ENCODE peak calls at places on chromosomes 5 and 9, in five cellular contexts. One of them, this sample, is unnamed.

GRCh38 chr9:127942152-127943010 is 4.7 kb upstream of the DPM2 start:
- DNase-seq in HCT116: no peak
- DNase-seq in SK-N-MC: no peak
- DNase-seq in HL-60: peak
- DNase-seq in Panc1: no peak
- DNase-seq in this sample: peak

GRCh38 chr5:127028822-127029457 is 1.4 kb downstream of the MARCHF3 start:
- DNase-seq in HCT116: no peak
- DNase-seq in SK-N-MC: no peak
- DNase-seq in HL-60: peak
- DNase-seq in Panc1: no peak
- DNase-seq in this sample: peak

GRCh38 chr5:36152324-36153298 is 700 bp downstream of the SKP2 start:
- DNase-seq in HCT116: no peak
- DNase-seq in SK-N-MC: no peak
- DNase-seq in HL-60: peak
- DNase-seq in Panc1: no peak
- DNase-seq in this sample: no peak

GRCh38 chr5:96113170-96113939 is 151.7 kb upstream of the ELL2 start:
- DNase-seq in HCT116: no peak
- DNase-seq in SK-N-MC: no peak
- DNase-seq in HL-60: no peak
- DNase-seq in Panc1: no peak
- DNase-seq in this sample: peak

GRCh38 chr5:78699565-78700143 is 51.1 kb upstream of the LHFPL2 start:
- DNase-seq in HCT116: peak
- DNase-seq in SK-N-MC: no peak
- DNase-seq in HL-60: peak
- DNase-seq in Panc1: peak
- DNase-seq in this sample: no peak

GRCh38 chr9:108041551-108041950 is 552.0 kb upstream of the KLF4 start:
- DNase-seq in HCT116: no peak
- DNase-seq in SK-N-MC: no peak
- DNase-seq in HL-60: no peak
- DNase-seq in Panc1: no peak
- DNase-seq in this sample: no peak

GRCh38 chr5:66551920-66552319 is 44.3 kb upstream of the MAST4 start:
- DNase-seq in HCT116: no peak
- DNase-seq in SK-N-MC: no peak
- DNase-seq in HL-60: no peak
- DNase-seq in Panc1: no peak
- DNase-seq in this sample: no peak

GRCh38 chr5:40405230-40405629 is 274.5 kb upstream of the PTGER4 start:
- DNase-seq in HCT116: no peak
- DNase-seq in SK-N-MC: no peak
- DNase-seq in HL-60: peak
- DNase-seq in Panc1: no peak
- DNase-seq in this sample: no peak

GRCh38 chr9:115254781-115255180 is 136.8 kb upstream of the TNC start:
- DNase-seq in HCT116: no peak
- DNase-seq in SK-N-MC: no peak
- DNase-seq in HL-60: no peak
- DNase-seq in Panc1: no peak
- DNase-seq in this sample: no peak

GRCh38 chr5:82512025-82512424 is 233.9 kb upstream of the RPS23 start:
- DNase-seq in HCT116: no peak
- DNase-seq in SK-N-MC: no peak
- DNase-seq in HL-60: no peak
- DNase-seq in Panc1: no peak
- DNase-seq in this sample: no peak

GRCh38 chr5:132022737-132023136 is 11.3 kb upstream of the ACSL6 start:
- DNase-seq in HCT116: no peak
- DNase-seq in SK-N-MC: no peak
- DNase-seq in HL-60: no peak
- DNase-seq in Panc1: no peak
- DNase-seq in this sample: no peak

GRCh38 chr5:958701-959571 is 49.7 kb upstream of the NKD2 start:
- DNase-seq in HCT116: peak
- DNase-seq in SK-N-MC: no peak
- DNase-seq in HL-60: no peak
- DNase-seq in Panc1: peak
- DNase-seq in this sample: peak
- TF ChIP-seq POLR2AphosphoS5 in HCT116: no peak
- TF ChIP-seq POLR2AphosphoS5 in SK-N-MC: no peak
- TF ChIP-seq POLR2AphosphoS5 in HL-60: no peak
- TF ChIP-seq POLR2AphosphoS5 in Panc1: peak
- TF ChIP-seq POLR2AphosphoS5 in this sample: peak

DNA sequence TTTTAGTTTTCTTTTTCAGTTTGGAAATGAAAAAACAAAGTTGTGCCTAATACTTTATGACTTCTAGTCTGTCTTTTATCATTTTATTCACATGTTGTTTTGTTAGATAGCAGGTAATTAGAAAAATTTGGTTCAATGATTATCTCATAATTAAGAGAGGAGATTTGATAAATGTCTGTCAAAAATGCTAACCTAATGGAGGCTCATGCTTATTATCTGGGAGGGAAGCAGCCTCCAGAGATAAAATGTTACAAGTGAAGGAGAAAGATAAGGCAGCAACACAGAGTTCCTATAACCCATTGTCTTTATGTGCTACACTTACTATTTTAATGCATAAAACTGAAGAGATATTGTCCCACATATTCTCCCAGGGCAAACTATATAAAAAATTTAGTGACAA is 53.5 kb downstream of the SLC27A6 start:
- DNase-seq in HCT116: no peak
- DNase-seq in SK-N-MC: no peak
- DNase-seq in HL-60: no peak
- DNase-seq in Panc1: no peak
- DNase-seq in this sample: no peak
- TF ChIP-seq POLR2AphosphoS5 in HCT116: no peak
- TF ChIP-seq POLR2AphosphoS5 in SK-N-MC: no peak
- TF ChIP-seq POLR2AphosphoS5 in HL-60: no peak
- TF ChIP-seq POLR2AphosphoS5 in Panc1: no peak
- TF ChIP-seq POLR2AphosphoS5 in this sample: no peak

GRCh38 chr5:167587768-167588167 is 703.7 kb upstream of the WWC1 start:
- DNase-seq in HCT116: peak
- DNase-seq in SK-N-MC: no peak
- DNase-seq in HL-60: no peak
- DNase-seq in Panc1: no peak
- DNase-seq in this sample: no peak
- TF ChIP-seq POLR2AphosphoS5 in HCT116: no peak
- TF ChIP-seq POLR2AphosphoS5 in SK-N-MC: no peak
- TF ChIP-seq POLR2AphosphoS5 in HL-60: no peak
- TF ChIP-seq POLR2AphosphoS5 in Panc1: no peak
- TF ChIP-seq POLR2AphosphoS5 in this sample: no peak

DNA sequence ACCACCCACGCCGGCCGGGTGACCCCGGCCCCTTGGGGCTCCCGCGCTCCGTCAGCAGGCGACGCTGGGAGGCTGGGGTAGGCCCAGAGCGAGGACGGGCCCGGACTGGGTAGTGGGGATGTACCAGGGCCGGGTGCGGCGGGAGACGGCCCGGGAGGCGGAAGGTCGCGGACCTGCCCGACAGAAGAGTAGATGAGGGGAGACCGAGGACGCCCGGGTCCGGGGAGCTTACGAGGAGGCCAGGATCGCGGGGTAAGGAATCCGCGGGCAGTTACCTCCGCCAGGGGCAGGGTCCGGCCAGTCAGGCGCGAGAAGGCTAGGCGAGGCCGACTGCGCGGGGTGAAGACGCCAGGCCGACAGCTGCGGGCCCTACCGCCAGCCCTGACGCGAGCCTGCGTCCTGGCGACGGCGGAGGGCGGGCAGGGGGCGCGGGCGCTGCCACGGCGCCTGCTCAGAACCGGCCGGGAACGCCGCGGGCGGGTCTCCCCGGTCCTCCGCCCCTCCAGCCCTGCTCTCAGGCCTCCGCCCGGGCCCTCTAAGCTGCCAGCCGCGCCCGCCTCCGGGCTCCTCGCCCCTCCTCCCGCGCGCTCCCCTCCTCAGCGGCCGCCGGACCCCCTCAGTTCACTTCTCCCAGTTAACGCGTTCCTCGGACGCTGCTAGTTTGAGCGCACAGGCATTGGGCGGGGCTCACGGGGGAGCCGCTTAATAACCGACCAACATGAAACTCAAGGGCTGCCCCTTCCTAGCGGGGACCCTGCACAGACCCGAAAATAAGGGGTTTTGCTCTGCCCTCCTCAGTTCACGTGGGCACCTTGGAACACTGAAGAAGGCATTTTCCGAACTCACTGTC is at the start of gene CPLANE1:
- DNase-seq in HCT116: no peak
- DNase-seq in SK-N-MC: no peak
- DNase-seq in HL-60: peak
- DNase-seq in Panc1: peak
- DNase-seq in this sample: peak
- TF ChIP-seq POLR2AphosphoS5 in HCT116: peak
- TF ChIP-seq POLR2AphosphoS5 in SK-N-MC: peak
- TF ChIP-seq POLR2AphosphoS5 in HL-60: no peak
- TF ChIP-seq POLR2AphosphoS5 in Panc1: peak
- TF ChIP-seq POLR2AphosphoS5 in this sample: no peak

DNA sequence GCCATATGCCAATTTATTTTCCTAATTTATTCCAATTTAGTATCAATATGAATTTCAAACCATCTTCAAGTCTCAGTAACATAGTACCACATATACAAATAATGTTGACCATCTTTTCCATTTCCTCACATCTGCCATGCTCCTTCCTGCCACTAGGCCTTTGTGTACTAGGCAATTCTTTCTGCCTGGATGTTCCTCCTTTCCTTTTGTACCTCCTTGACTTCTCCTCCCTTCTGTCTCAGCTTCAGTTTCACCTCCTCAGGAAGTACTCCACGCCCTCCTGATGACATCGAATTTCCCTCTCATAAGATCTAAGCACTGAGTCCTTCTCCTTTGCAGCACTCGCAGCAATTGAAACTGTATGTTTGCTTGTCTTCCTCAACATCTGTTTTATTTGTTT is 53.9 kb downstream of the MEF2C start:
- DNase-seq in HCT116: no peak
- DNase-seq in SK-N-MC: no peak
- DNase-seq in HL-60: peak
- DNase-seq in Panc1: no peak
- DNase-seq in this sample: no peak
- TF ChIP-seq POLR2AphosphoS5 in HCT116: no peak
- TF ChIP-seq POLR2AphosphoS5 in SK-N-MC: no peak
- TF ChIP-seq POLR2AphosphoS5 in HL-60: no peak
- TF ChIP-seq POLR2AphosphoS5 in Panc1: no peak
- TF ChIP-seq POLR2AphosphoS5 in this sample: no peak

DNA sequence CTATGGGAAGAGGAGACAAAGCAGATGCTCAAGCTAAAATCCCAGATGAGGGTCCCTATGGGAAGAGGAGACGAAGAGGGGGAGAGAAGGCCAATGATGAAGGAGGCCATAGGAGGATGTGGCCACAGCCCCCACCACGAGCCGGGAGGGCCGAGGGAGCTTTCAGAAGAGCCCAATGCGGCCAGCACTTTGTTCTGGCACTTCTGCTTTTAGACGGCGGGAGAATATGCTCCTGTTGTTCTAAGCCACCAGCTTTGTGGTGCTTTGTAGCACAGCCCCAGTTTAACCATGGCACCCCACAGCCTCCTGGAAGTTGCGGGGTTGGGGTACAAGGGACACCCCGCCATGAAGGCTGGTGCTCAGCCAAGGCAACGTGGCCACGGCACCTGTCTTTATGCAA is 33.4 kb downstream of the LPCAT1 start:
- DNase-seq in HCT116: no peak
- DNase-seq in SK-N-MC: no peak
- DNase-seq in HL-60: peak
- DNase-seq in Panc1: no peak
- DNase-seq in this sample: no peak
- TF ChIP-seq POLR2AphosphoS5 in HCT116: no peak
- TF ChIP-seq POLR2AphosphoS5 in SK-N-MC: no peak
- TF ChIP-seq POLR2AphosphoS5 in HL-60: peak
- TF ChIP-seq POLR2AphosphoS5 in Panc1: no peak
- TF ChIP-seq POLR2AphosphoS5 in this sample: no peak

This sample was measured in prostate gland.